ENCODE peak calls at places on chromosomes 11 and 22, in four cellular contexts. C, M, W and R are unnamed samples.

GRCh38 chr22:19775496-19776325 is 15.1 kb downstream of the TBX1 start:
- DNase-seq in C (no peak), M (no peak), W (no peak), R (no peak)

GRCh38 chr11:96390403-96390830 is 604 bp downstream of the JRKL start:
- DNase-seq in C (no peak), M (peak), W (no peak), R (no peak)

GRCh38 chr11:110710520-110711381 is 1.5 kb downstream of the ARHGAP20 start:
- DNase-seq in C (peak), M (peak), W (peak), R (no peak)

GRCh38 chr22:19707347-19708322 is 6.7 kb upstream of the SEPTIN5 start:
- DNase-seq in C (no peak), M (no peak), W (no peak), R (no peak)

GRCh38 chr11:130847517-130847916 is 68.8 kb downstream of the SNX19 start:
- DNase-seq in C (peak), M (peak), W (peak), R (no peak)

GRCh38 chr22:42280836-42281235 is 10.4 kb upstream of the TCF20 start:
- DNase-seq in C (peak), M (no peak), W (no peak), R (no peak)

GRCh38 chr11:45233804-45234170 is 52.4 kb downstream of the SYT13 start:
- DNase-seq in C (no peak), M (no peak), W (no peak), R (no peak)

GRCh38 chr22:35212020-35212419 is 45.3 kb upstream of the HMGXB4 start:
- DNase-seq in C (peak), M (peak), W (no peak), R (no peak)

GRCh38 chr22:27223317-27224177 is 566.2 kb downstream of the MIAT start:
- DNase-seq in C (peak), M (peak), W (peak), R (no peak)

GRCh38 chr11:64762277-64762915 is 2.6 kb upstream of the PYGM start:
- DNase-seq in C (peak), M (no peak), W (no peak), R (no peak)

GRCh38 chr11:115247404-115247803 is 256.8 kb downstream of the CADM1 start:
- DNase-seq in C (peak), M (peak), W (peak), R (no peak)

GRCh38 chr11:128424271-128424709 is 163.1 kb downstream of the ETS1 start:
- DNase-seq in C (no peak), M (no peak), W (peak), R (no peak)

GRCh38 chr11:45885274-45885920 is at the start of gene MAPK8IP1:
- DNase-seq in C (peak), M (peak), W (peak), R (peak)

GRCh38 chr11:126339866-126340434 is 15.5 kb upstream of the ST3GAL4 start:
- DNase-seq in C (peak), M (no peak), W (peak), R (no peak)

GRCh38 chr11:12599408-12600143 is 74.6 kb upstream of the TEAD1 start:
- DNase-seq in C (peak), M (no peak), W (peak), R (peak)

GRCh38 chr11:117907276-117908110 is 21.7 kb downstream of the TMPRSS13 start:
- DNase-seq in C (peak), M (peak), W (peak), R (peak)